ENCODE peak calls at places on chromosomes 12 and 14, in ten cellular contexts. Y is lower leg skin, C is GM23338, J is heart left ventricle, H is fibroblast of the aortic adventitia, L is choroid plexus epithelial cell, D is NCI-H345, Q is GM03348, T is renal cortical epithelial cell, I is uterus. Z is an unnamed sample.

GRCh38 chr14:59481407-59482119 is 2.6 kb downstream of the L3HYPDH start:
- DNase-seq in C (no peak), H (peak), D (no peak), L (peak), J (no peak), I (no peak), Y (no peak), Q (peak), T (peak), Z (peak)

GRCh38 chr14:34685819-34686428 is 28.5 kb downstream of the CFL2 start:
- DNase-seq in Q (no peak), I (no peak), J (no peak), Y (no peak), D (no peak), H (no peak), C (peak), T (no peak), L (no peak), Z (peak)

GRCh38 chr12:112389228-112389627 is 7.0 kb upstream of the HECTD4 start:
- DNase-seq in T (no peak), I (no peak), H (no peak), C (no peak), J (no peak), Q (no peak), Y (no peak), L (no peak), D (no peak), Z (no peak)

GRCh38 chr12:59737725-59738463 is 142.1 kb downstream of the SLC16A7 start:
- DNase-seq in Y (no peak), T (no peak), I (no peak), D (no peak), L (peak), C (no peak), Q (peak), H (peak), J (no peak), Z (peak)

GRCh38 chr14:89466460-89466859 is 49.4 kb upstream of the FOXN3 start:
- DNase-seq in Y (no peak), I (no peak), J (no peak), D (no peak), T (no peak), Q (no peak), L (peak), H (no peak), C (no peak), Z (no peak)

GRCh38 chr12:31029916-31030562 is 43.6 kb upstream of the DDX11 start:
- DNase-seq in Y (no peak), H (no peak), D (no peak), I (no peak), Q (no peak), J (peak), C (no peak), T (no peak), L (no peak), Z (no peak)

GRCh38 chr12:109810954-109811623 is 22.1 kb downstream of the TRPV4 start:
- DNase-seq in D (no peak), L (no peak), Y (no peak), I (no peak), H (no peak), Q (no peak), C (no peak), T (no peak), J (no peak), Z (no peak)

GRCh38 chr14:69460093-69460701 is 24.3 kb upstream of the PLEKHD1 start:
- DNase-seq in T (peak), L (peak), Y (peak), D (peak), C (peak), I (peak), J (peak), Q (peak), H (peak), Z (peak)

GRCh38 chr14:39175445-39176262 is 600 bp downstream of the PNN start:
- DNase-seq in D (peak), L (peak), T (no peak), Y (no peak), I (no peak), Q (peak), H (no peak), C (peak), J (no peak), Z (peak)

GRCh38 chr14:69807192-69807591 is 10.2 kb upstream of the SLC10A1 start:
- DNase-seq in C (no peak), D (no peak), Q (no peak), I (no peak), Y (no peak), J (no peak), L (no peak), H (no peak), T (no peak), Z (no peak)

GRCh38 chr12:57129311-57130288 is 1.3 kb downstream of the LRP1 start:
- DNase-seq in C (peak), Q (peak), T (no peak), L (no peak), D (no peak), I (peak), J (no peak), Y (no peak), H (peak), Z (no peak)

GRCh38 chr12:88175544-88175943 is 33.4 kb downstream of the TMTC3 start:
- DNase-seq in L (no peak), I (no peak), H (no peak), C (no peak), Y (no peak), Q (no peak), J (no peak), D (no peak), T (no peak), Z (no peak)

GRCh38 chr14:100533647-100534485 is 53.4 kb downstream of the BEGAIN start:
- DNase-seq in Q (peak), L (no peak), J (peak), T (no peak), Y (peak), H (no peak), C (no peak), I (peak), D (no peak), Z (no peak)

GRCh38 chr12:55671746-55672145 is 35.1 kb downstream of the OR10P1 start:
- DNase-seq in L (no peak), Y (peak), Q (no peak), T (no peak), C (no peak), J (no peak), I (no peak), D (no peak), H (no peak), Z (no peak)

GRCh38 chr12:100692502-100692901 is 102.1 kb upstream of the ANO4 start:
- DNase-seq in L (no peak), Q (no peak), T (no peak), J (no peak), Y (no peak), H (no peak), I (no peak), D (no peak), C (no peak), Z (no peak)

GRCh38 chr12:126191037-126191891 is 1126.0 kb downstream of the AACS start:
- DNase-seq in Y (no peak), L (no peak), T (no peak), I (no peak), D (peak), Q (no peak), C (peak), J (no peak), H (peak), Z (no peak)

GRCh38 chr14:77151245-77151644 is 9.7 kb upstream of the ZDHHC22 start:
- DNase-seq in J (no peak), T (no peak), I (no peak), Q (peak), Y (no peak), D (peak), C (peak), H (no peak), L (peak), Z (no peak)

GRCh38 chr14:75234173-75234855 is 44.3 kb upstream of the FOS start:
- DNase-seq in L (peak), T (peak), Y (no peak), J (peak), Q (peak), D (no peak), I (no peak), H (peak), C (no peak), Z (peak)

GRCh38 chr12:69019082-69019481 is 86.1 kb upstream of the CPM start:
- DNase-seq in T (no peak), Y (no peak), J (no peak), I (no peak), Q (no peak), D (no peak), L (no peak), H (no peak), C (no peak), Z (no peak)

GRCh38 chr12:93502802-93503623 is 35.7 kb downstream of the MRPL42 start:
- DNase-seq in T (peak), L (peak), Q (peak), H (peak), Y (no peak), J (peak), D (peak), C (peak), I (peak), Z (peak)

GRCh38 chr12:25950329-25951115 is 8.0 kb upstream of the RASSF8 start:
- DNase-seq in D (no peak), L (no peak), T (no peak), Q (no peak), Y (no peak), H (no peak), J (no peak), I (no peak), C (no peak), Z (no peak)

GRCh38 chr14:101622251-101623076 is 61.2 kb downstream of the DIO3 start:
- DNase-seq in L (no peak), J (no peak), T (no peak), Y (peak), I (no peak), D (no peak), H (no peak), C (no peak), Q (peak), Z (no peak)

GRCh38 chr12:130281157-130281799 is 56.4 kb upstream of the PIWIL1 start:
- DNase-seq in Q (peak), L (no peak), H (no peak), Y (no peak), J (no peak), C (peak), T (no peak), I (no peak), D (no peak), Z (no peak)